ENCODE peak calls at places on chromosomes 4 and X, in ten cellular contexts. Z is tibial nerve; B is Peyer's patch; I is Panc1; C is fibroblast of lung; N is dorsolateral prefrontal cortex; E is DND-41; S is cardiac muscle cell; Q is CD8-positive, alpha-beta T cell; O is A673. V is an unnamed sample.
A peak's percentile ranks its signal among the peaks of the same experiment; 100 is the strongest.

GRCh38 chrX:67949270-67949669 is 405.4 kb downstream of the AR start:
- DNase-seq in Z (no peak), B (no peak), I (no peak), C (no peak), N (no peak), E (no peak), S (no peak), Q (no peak), O (no peak), V (no peak)

GRCh38 chr4:124070688-124071484 is 641.6 kb downstream of the ANKRD50 start:
- DNase-seq in Z (no peak), B (no peak), I (no peak), C (no peak), N (no peak), E (no peak), S (no peak), Q (no peak), O (no peak), V (no peak)

GRCh38 chrX:21770631-21771321 is 12.9 kb upstream of the SMPX start:
- DNase-seq in Z (no peak), B (no peak), I (no peak), C (no peak), N (no peak), E (no peak), S (no peak), Q (no peak), O (peak; percentile 20), V (no peak)

GRCh38 chr4:157741642-157742041 is 431.2 kb downstream of the GASK1B start:
- DNase-seq in Z (no peak), B (no peak), I (no peak), C (no peak), N (no peak), E (no peak), S (peak; percentile 6), Q (no peak), O (no peak), V (no peak)

GRCh38 chr4:1603413-1604135 is 80.5 kb downstream of the FAM53A start:
- DNase-seq in Z (no peak), B (no peak), I (no peak), C (no peak), N (peak; percentile 33), E (no peak), S (no peak), Q (no peak), O (no peak), V (no peak)

GRCh38 chrX:137052641-137053235 is 18.9 kb upstream of the GPR101 start:
- DNase-seq in Z (no peak), B (no peak), I (no peak), C (no peak), N (no peak), E (no peak), S (peak; percentile 0), Q (peak; percentile 28), O (no peak), V (no peak)

GRCh38 chr4:22877653-22878052 is 184.9 kb downstream of the GBA3 start:
- DNase-seq in Z (no peak), B (no peak), I (no peak), C (no peak), N (no peak), E (no peak), S (no peak), Q (no peak), O (no peak), V (no peak)

GRCh38 chrX:38044682-38045081 is 38.3 kb downstream of the SYTL5 start:
- DNase-seq in Z (no peak), B (no peak), I (no peak), C (no peak), N (no peak), E (no peak), S (no peak), Q (no peak), O (no peak), V (no peak)

GRCh38 chrX:46587158-46587557 is 13.6 kb downstream of the CHST7 start:
- DNase-seq in Z (no peak), B (no peak), I (no peak), C (no peak), N (no peak), E (no peak), S (peak; percentile 71), Q (no peak), O (peak; percentile 41), V (no peak)

GRCh38 chrX:74049126-74049525 is 254.9 kb upstream of the ZCCHC13 start:
- DNase-seq in Z (no peak), B (no peak), I (no peak), C (no peak), N (no peak), E (no peak), S (no peak), Q (no peak), O (no peak), V (no peak)
- H3K27ac ChIP-seq in Z (no peak overlapping the region), B (no peak overlapping the region), I (no peak overlapping the region), C (no peak overlapping the region), N (no peak overlapping the region), E (no peak overlapping the region), S (no peak overlapping the region), Q (no peak overlapping the region), O (no peak overlapping the region), V (no peak overlapping the region)

GRCh38 chr4:73675623-73676022 is 55.4 kb upstream of the RASSF6 start:
- DNase-seq in Z (no peak), B (no peak), I (no peak), C (no peak), N (no peak), E (no peak), S (no peak), Q (no peak), O (peak; percentile 33), V (no peak)
- H3K27ac ChIP-seq in Z (no peak overlapping the region), B (no peak overlapping the region), I (peak overlapping the region; percentile 71), C (no peak overlapping the region), N (no peak overlapping the region), E (no peak overlapping the region), S (no peak overlapping the region), Q (no peak overlapping the region), O (no peak overlapping the region), V (peak overlapping the region; percentile 80)

GRCh38 chr4:94689155-94689554 is 68.6 kb upstream of the BMPR1B start:
- DNase-seq in Z (no peak), B (no peak), I (no peak), C (no peak), N (no peak), E (no peak), S (no peak), Q (no peak), O (no peak), V (no peak)

GRCh38 chr4:94690851-94691254 is 66.9 kb upstream of the BMPR1B start:
- DNase-seq in Z (no peak), B (no peak), I (peak; percentile 5), C (peak; percentile 60), N (no peak), E (no peak), S (no peak), Q (no peak), O (no peak), V (peak; percentile 24)

GRCh38 chr4:94680131-94680862 is 77.5 kb upstream of the BMPR1B start:
- DNase-seq in Z (no peak), B (no peak), I (no peak), C (no peak), N (no peak), E (no peak), S (no peak), Q (no peak), O (no peak), V (no peak)

GRCh38 chr4:94691552-94691951 is 66.2 kb upstream of the BMPR1B start:
- DNase-seq in Z (no peak), B (no peak), I (no peak), C (no peak), N (no peak), E (no peak), S (no peak), Q (no peak), O (no peak), V (no peak)

GRCh38 chr4:94686086-94686485 is 71.7 kb upstream of the BMPR1B start:
- DNase-seq in Z (no peak), B (no peak), I (no peak), C (no peak), N (no peak), E (no peak), S (no peak), Q (no peak), O (no peak), V (no peak)
- H3K27ac ChIP-seq in Z (no peak overlapping the region), B (no peak overlapping the region), I (no peak overlapping the region), C (no peak overlapping the region), N (no peak overlapping the region), E (no peak overlapping the region), S (no peak overlapping the region), Q (no peak overlapping the region), O (no peak overlapping the region), V (no peak overlapping the region)

GRCh38 chr4:64882311-64883086 is 473.2 kb upstream of the TECRL start:
- DNase-seq in Z (no peak), B (no peak), I (no peak), C (no peak), N (no peak), E (peak; percentile 61), S (no peak), Q (no peak), O (no peak), V (no peak)
- H3K27ac ChIP-seq in Z (no peak overlapping the region), B (no peak overlapping the region), I (no peak overlapping the region), C (no peak overlapping the region), N (no peak overlapping the region), E (peak overlapping the region; percentile 97), S (no peak overlapping the region), Q (no peak overlapping the region), O (no peak overlapping the region), V (no peak overlapping the region)